ENCODE peak calls at places on chromosomes 7 and 10, in seven cellular contexts. One of them, this sample, is unnamed.
A peak's percentile ranks its signal among the peaks of the same experiment; 100 is the strongest.

GRCh38 chr7:22417349-22417748 is 60.4 kb upstream of the RAPGEF5 start:
- DNase-seq in GM13977: no peak
- DNase-seq in GM04504: no peak
- DNase-seq in AG10803: no peak
- DNase-seq in Kasumi-1: no peak
- DNase-seq in fibroblast of mammary gland: no peak
- DNase-seq in ureter: no peak
- DNase-seq in this sample: no peak

GRCh38 chr7:87517136-87517805 is 41.8 kb upstream of the ABCB4 start:
- DNase-seq in AG10803: peak; percentile 8
- DNase-seq in fibroblast of mammary gland: peak; percentile 36
- DNase-seq in GM04504: no peak
- DNase-seq in ureter: no peak
- DNase-seq in Kasumi-1: no peak
- DNase-seq in GM13977: no peak
- DNase-seq in this sample: no peak

GRCh38 chr10:110676016-110676415 is 31.9 kb downstream of the RBM20 start:
- DNase-seq in AG10803: peak; percentile 67
- DNase-seq in GM04504: no peak
- DNase-seq in fibroblast of mammary gland: no peak
- DNase-seq in GM13977: no peak
- DNase-seq in ureter: no peak
- DNase-seq in Kasumi-1: no peak
- DNase-seq in this sample: no peak

GRCh38 chr7:37368540-37368939 is 80.1 kb downstream of the ELMO1 start:
- DNase-seq in Kasumi-1: no peak
- DNase-seq in GM13977: no peak
- DNase-seq in fibroblast of mammary gland: no peak
- DNase-seq in GM04504: no peak
- DNase-seq in ureter: no peak
- DNase-seq in AG10803: no peak
- DNase-seq in this sample: no peak

GRCh38 chr10:59753267-59753666 is at the start of gene MRLN:
- DNase-seq in fibroblast of mammary gland: no peak
- DNase-seq in Kasumi-1: no peak
- DNase-seq in ureter: no peak
- DNase-seq in GM13977: no peak
- DNase-seq in GM04504: no peak
- DNase-seq in AG10803: no peak
- DNase-seq in this sample: no peak

GRCh38 chr7:36191292-36191920 is 38.4 kb downstream of the EEPD1 start:
- DNase-seq in fibroblast of mammary gland: no peak
- DNase-seq in Kasumi-1: no peak
- DNase-seq in AG10803: peak; percentile 60
- DNase-seq in ureter: no peak
- DNase-seq in GM13977: no peak
- DNase-seq in GM04504: no peak
- DNase-seq in this sample: no peak

GRCh38 chr10:70130878-70131559 is 1.6 kb downstream of the AIFM2 start:
- DNase-seq in GM04504: peak; percentile 69
- DNase-seq in fibroblast of mammary gland: peak; percentile 90
- DNase-seq in GM13977: no peak
- DNase-seq in AG10803: peak; percentile 94
- DNase-seq in Kasumi-1: no peak
- DNase-seq in ureter: no peak
- DNase-seq in this sample: no peak

GRCh38 chr10:35606423-35606822 is 1.3 kb downstream of the GJD4 start:
- DNase-seq in fibroblast of mammary gland: peak; percentile 33
- DNase-seq in GM13977: no peak
- DNase-seq in ureter: no peak
- DNase-seq in AG10803: peak; percentile 29
- DNase-seq in GM04504: no peak
- DNase-seq in Kasumi-1: no peak
- DNase-seq in this sample: no peak

GRCh38 chr10:11180228-11180627 is 162.6 kb downstream of the CELF2 start:
- DNase-seq in Kasumi-1: peak; percentile 100
- DNase-seq in ureter: no peak
- DNase-seq in GM13977: no peak
- DNase-seq in fibroblast of mammary gland: no peak
- DNase-seq in GM04504: no peak
- DNase-seq in AG10803: no peak
- DNase-seq in this sample: no peak

GRCh38 chr7:70299447-70299807 is 701.2 kb downstream of the AUTS2 start:
- DNase-seq in AG10803: no peak
- DNase-seq in ureter: no peak
- DNase-seq in fibroblast of mammary gland: no peak
- DNase-seq in Kasumi-1: no peak
- DNase-seq in GM04504: no peak
- DNase-seq in GM13977: no peak
- DNase-seq in this sample: no peak

GRCh38 chr7:90274161-90274560 is 29.2 kb downstream of the CFAP69 start:
- DNase-seq in AG10803: peak; percentile 13
- DNase-seq in GM04504: no peak
- DNase-seq in ureter: no peak
- DNase-seq in Kasumi-1: no peak
- DNase-seq in fibroblast of mammary gland: no peak
- DNase-seq in GM13977: no peak
- DNase-seq in this sample: no peak

GRCh38 chr10:5948999-5949759 is 28.2 kb downstream of the IL15RA start:
- DNase-seq in fibroblast of mammary gland: peak; percentile 72
- DNase-seq in AG10803: peak; percentile 73
- DNase-seq in GM13977: peak; percentile 49
- DNase-seq in GM04504: peak; percentile 36
- DNase-seq in Kasumi-1: peak; percentile 53
- DNase-seq in ureter: no peak
- DNase-seq in this sample: peak; percentile 51

GRCh38 chr10:108598320-108598695 is 1325.0 kb downstream of the XPNPEP1 start:
- DNase-seq in fibroblast of mammary gland: no peak
- DNase-seq in AG10803: no peak
- DNase-seq in ureter: no peak
- DNase-seq in GM13977: no peak
- DNase-seq in GM04504: no peak
- DNase-seq in Kasumi-1: no peak
- DNase-seq in this sample: no peak

GRCh38 chr7:108094375-108094774 is 35.8 kb downstream of the LAMB4 start:
- DNase-seq in Kasumi-1: no peak
- DNase-seq in fibroblast of mammary gland: peak; percentile 95
- DNase-seq in ureter: no peak
- DNase-seq in GM13977: no peak
- DNase-seq in GM04504: peak; percentile 76
- DNase-seq in AG10803: peak; percentile 94
- DNase-seq in this sample: no peak

GRCh38 chr10:30037620-30038336 is 21.6 kb downstream of the JCAD start:
- DNase-seq in GM04504: no peak
- DNase-seq in GM13977: no peak
- DNase-seq in AG10803: no peak
- DNase-seq in Kasumi-1: no peak
- DNase-seq in ureter: no peak
- DNase-seq in fibroblast of mammary gland: no peak
- DNase-seq in this sample: no peak

GRCh38 chr7:47622946-47623640 is 41.2 kb upstream of the TNS3 start:
- DNase-seq in ureter: no peak
- DNase-seq in GM04504: peak; percentile 78
- DNase-seq in fibroblast of mammary gland: peak; percentile 95
- DNase-seq in Kasumi-1: no peak
- DNase-seq in GM13977: no peak
- DNase-seq in AG10803: peak; percentile 96
- DNase-seq in this sample: no peak

GRCh38 chr7:89813096-89813495 is 341.2 kb upstream of the STEAP1 start:
- DNase-seq in GM13977: no peak
- DNase-seq in Kasumi-1: no peak
- DNase-seq in ureter: no peak
- DNase-seq in AG10803: no peak
- DNase-seq in GM04504: no peak
- DNase-seq in fibroblast of mammary gland: no peak
- DNase-seq in this sample: no peak

GRCh38 chr10:13624630-13625029 is 37.9 kb downstream of the PRPF18 start:
- DNase-seq in GM04504: no peak
- DNase-seq in AG10803: no peak
- DNase-seq in GM13977: no peak
- DNase-seq in Kasumi-1: no peak
- DNase-seq in ureter: no peak
- DNase-seq in fibroblast of mammary gland: no peak
- DNase-seq in this sample: no peak

GRCh38 chr7:131745645-131746248 is 189.3 kb upstream of the PODXL start:
- DNase-seq in Kasumi-1: peak; percentile 72
- DNase-seq in AG10803: peak; percentile 46
- DNase-seq in GM13977: no peak
- DNase-seq in ureter: no peak
- DNase-seq in GM04504: peak; percentile 12
- DNase-seq in fibroblast of mammary gland: peak; percentile 21
- DNase-seq in this sample: no peak

GRCh38 chr10:92238062-92238585 is 52.8 kb downstream of the CPEB3 start:
- DNase-seq in fibroblast of mammary gland: no peak
- DNase-seq in Kasumi-1: no peak
- DNase-seq in AG10803: no peak
- DNase-seq in ureter: no peak
- DNase-seq in GM13977: no peak
- DNase-seq in GM04504: no peak
- DNase-seq in this sample: no peak

GRCh38 chr7:4072161-4072925 is 609.8 kb upstream of the FOXK1 start:
- DNase-seq in AG10803: no peak
- DNase-seq in fibroblast of mammary gland: no peak
- DNase-seq in GM04504: no peak
- DNase-seq in Kasumi-1: no peak
- DNase-seq in GM13977: no peak
- DNase-seq in ureter: no peak
- DNase-seq in this sample: no peak

GRCh38 chr10:111122127-111122526 is 45.3 kb downstream of the ADRA2A start:
- DNase-seq in GM04504: no peak
- DNase-seq in fibroblast of mammary gland: no peak
- DNase-seq in Kasumi-1: no peak
- DNase-seq in ureter: no peak
- DNase-seq in GM13977: no peak
- DNase-seq in AG10803: no peak
- DNase-seq in this sample: no peak

GRCh38 chr10:11824825-11825224 is 1.7 kb downstream of the PROSER2 start:
- DNase-seq in AG10803: no peak
- DNase-seq in fibroblast of mammary gland: no peak
- DNase-seq in ureter: no peak
- DNase-seq in GM13977: no peak
- DNase-seq in Kasumi-1: no peak
- DNase-seq in GM04504: no peak
- DNase-seq in this sample: no peak

GRCh38 chr7:155992107-155992506 is 179.8 kb upstream of the SHH start:
- DNase-seq in AG10803: no peak
- DNase-seq in ureter: no peak
- DNase-seq in fibroblast of mammary gland: no peak
- DNase-seq in GM04504: no peak
- DNase-seq in Kasumi-1: no peak
- DNase-seq in GM13977: no peak
- DNase-seq in this sample: no peak

GRCh38 chr10:35640951-35641429 is 1.1 kb downstream of the FZD8 start:
- DNase-seq in Kasumi-1: peak; percentile 69
- DNase-seq in GM13977: peak; percentile 57
- DNase-seq in ureter: peak; percentile 63
- DNase-seq in AG10803: peak; percentile 88
- DNase-seq in fibroblast of mammary gland: peak; percentile 81
- DNase-seq in GM04504: no peak
- DNase-seq in this sample: peak; percentile 82

GRCh38 chr7:147245274-147245673 is 1128.7 kb downstream of the CNTNAP2 start:
- DNase-seq in fibroblast of mammary gland: peak; percentile 39
- DNase-seq in GM13977: peak; percentile 31
- DNase-seq in GM04504: peak; percentile 3
- DNase-seq in Kasumi-1: peak; percentile 77
- DNase-seq in ureter: no peak
- DNase-seq in AG10803: peak; percentile 33
- DNase-seq in this sample: peak; percentile 57

GRCh38 chr7:155803418-155804376 is 8.6 kb downstream of the SHH start:
- DNase-seq in Kasumi-1: peak; percentile 86
- DNase-seq in GM13977: no peak
- DNase-seq in ureter: no peak
- DNase-seq in AG10803: no peak
- DNase-seq in fibroblast of mammary gland: no peak
- DNase-seq in GM04504: no peak
- DNase-seq in this sample: no peak

GRCh38 chr7:47266799-47267198 is 315.1 kb downstream of the TNS3 start:
- DNase-seq in GM13977: no peak
- DNase-seq in fibroblast of mammary gland: peak; percentile 25
- DNase-seq in ureter: no peak
- DNase-seq in AG10803: no peak
- DNase-seq in GM04504: no peak
- DNase-seq in Kasumi-1: no peak
- DNase-seq in this sample: no peak

GRCh38 chr10:76051007-76051936 is 619.8 kb downstream of the LRMDA start:
- DNase-seq in ureter: no peak
- DNase-seq in Kasumi-1: no peak
- DNase-seq in GM13977: no peak
- DNase-seq in GM04504: no peak
- DNase-seq in AG10803: no peak
- DNase-seq in fibroblast of mammary gland: no peak
- DNase-seq in this sample: no peak

GRCh38 chr7:100167912-100168323 is 499 bp downstream of the GAL3ST4 start:
- DNase-seq in ureter: peak; percentile 52
- DNase-seq in GM13977: peak; percentile 27
- DNase-seq in GM04504: no peak
- DNase-seq in AG10803: peak; percentile 9
- DNase-seq in Kasumi-1: peak; percentile 14
- DNase-seq in fibroblast of mammary gland: no peak
- DNase-seq in this sample: no peak

GRCh38 chr10:34492081-34492480 is 323.0 kb downstream of the PARD3 start:
- DNase-seq in fibroblast of mammary gland: no peak
- DNase-seq in Kasumi-1: no peak
- DNase-seq in ureter: no peak
- DNase-seq in GM04504: no peak
- DNase-seq in GM13977: no peak
- DNase-seq in AG10803: no peak
- DNase-seq in this sample: no peak

This sample was measured in BE2C.